ENCODE peak calls at places on chromosomes 6 and 20, in nine cellular contexts. U, G, V, Q, A, B, C, M and J are unnamed samples.

GRCh38 chr6:122372647-122373046 is 26.8 kb upstream of the HSF2 start:
- DNase-seq in C (no peak), U (peak), V (no peak), G (no peak), M (no peak), Q (no peak), A (no peak), B (no peak), J (no peak)

GRCh38 chr6:165883851-165884640 is 221.0 kb upstream of the PDE10A start:
- DNase-seq in U (peak), C (no peak), B (no peak), G (no peak), A (peak), M (no peak), Q (no peak), V (no peak), J (no peak)

GRCh38 chr20:45727044-45727443 is 4.9 kb downstream of the SPINT4 start:
- DNase-seq in B (no peak), Q (no peak), V (no peak), G (no peak), C (no peak), A (no peak), U (peak), M (no peak), J (no peak)

GRCh38 chr6:4973972-4974885 is 29.6 kb downstream of the RPP40 start:
- DNase-seq in C (no peak), G (no peak), M (no peak), A (peak), U (peak), B (peak), Q (no peak), V (no peak), J (no peak)

GRCh38 chr6:167420858-167421766 is 96.2 kb downstream of the TTLL2 start:
- DNase-seq in Q (no peak), V (no peak), M (peak), U (no peak), A (no peak), G (no peak), C (no peak), B (no peak), J (no peak)

GRCh38 chr20:45373353-45374100 is 4.6 kb downstream of the TP53TG5 start:
- DNase-seq in V (peak), A (peak), B (peak), M (peak), C (peak), U (peak), G (peak), Q (peak), J (no peak)

GRCh38 chr20:18020931-18021330 is 36.8 kb downstream of the OVOL2 start:
- DNase-seq in G (no peak), C (no peak), M (no peak), A (no peak), V (no peak), U (no peak), B (no peak), Q (no peak), J (no peak)

GRCh38 chr20:64214952-64215351 is 40.6 kb upstream of the PCMTD2 start:
- DNase-seq in Q (no peak), A (no peak), M (no peak), B (no peak), V (no peak), G (no peak), C (no peak), U (no peak), J (no peak)

GRCh38 chr6:100512203-100512862 is 47.6 kb upstream of the SIM1 start:
- DNase-seq in U (no peak), Q (no peak), G (no peak), C (no peak), B (no peak), A (peak), V (no peak), M (no peak), J (no peak)